ENCODE peak calls at places on chromosomes 3 and 15, in six cellular contexts. F is sigmoid colon, D is adrenal gland, P is NB4, B is GM12892, O is body of pancreas. C is an unnamed sample.

GRCh38 chr15:71129660-71130059 is 14.4 kb downstream of the THSD4 start:
- DNase-seq in F (no peak), D (no peak), P (no peak), B (no peak), O (no peak), C (no peak)

GRCh38 chr15:23532019-23532418 is 33.5 kb upstream of the MKRN3 start:
- DNase-seq in F (no peak), D (no peak), P (peak; percentile 9), B (no peak), O (peak; percentile 73), C (no peak)

GRCh38 chr15:60901647-60902046 is 327.5 kb downstream of the RORA start:
- DNase-seq in F (no peak), D (no peak), P (no peak), B (peak; percentile 8), O (no peak), C (no peak)

GRCh38 chr3:114093596-114093995 is 37.1 kb downstream of the QTRT2 start:
- DNase-seq in F (peak; percentile 63), D (peak; percentile 46), P (peak; percentile 15), B (no peak), O (peak; percentile 34), C (peak; percentile 62)

GRCh38 chr3:184341925-184342324 is 4.5 kb downstream of the FAM131A start:
- DNase-seq in F (no peak), D (no peak), P (no peak), B (no peak), O (peak; percentile 95), C (peak; percentile 66)

GRCh38 chr3:151974067-151974466 is 100.6 kb downstream of the SUCNR1 start:
- DNase-seq in F (no peak), D (no peak), P (peak; percentile 27), B (no peak), O (no peak), C (no peak)

GRCh38 chr3:188673509-188674239 is 498.1 kb upstream of the TPRG1 start:
- DNase-seq in F (no peak), D (no peak), P (no peak), B (no peak), O (no peak), C (no peak)

GRCh38 chr3:95899494-95899893 is 914.9 kb upstream of the EPHA6 start:
- DNase-seq in F (no peak), D (no peak), P (no peak), B (no peak), O (no peak), C (no peak)

GRCh38 chr15:70121656-70122297 is 24.1 kb upstream of the TLE3 start:
- DNase-seq in F (peak; percentile 94), D (peak; percentile 85), P (no peak), B (no peak), O (peak; percentile 41), C (peak; percentile 85)

GRCh38 chr3:10142707-10143560 is 1.4 kb downstream of the VHL start:
- DNase-seq in F (no peak), D (peak; percentile 14), P (peak; percentile 54), B (no peak), O (no peak), C (no peak)

GRCh38 chr3:144045766-144046165 is 74.1 kb downstream of the DIPK2A start:
- DNase-seq in F (no peak), D (no peak), P (no peak), B (no peak), O (no peak), C (no peak)

GRCh38 chr3:52302426-52303185 is 13.5 kb upstream of the DNAH1 start:
- DNase-seq in F (no peak), D (no peak), P (no peak), B (no peak), O (no peak), C (no peak)

GRCh38 chr3:52507359-52507758 is 12.2 kb downstream of the STAB1 start:
- DNase-seq in F (no peak), D (no peak), P (no peak), B (no peak), O (no peak), C (no peak)

GRCh38 chr3:55708242-55708641 is 221.1 kb upstream of the WNT5A start:
- DNase-seq in F (no peak), D (no peak), P (no peak), B (no peak), O (no peak), C (no peak)

GRCh38 chr3:140470962-140471361 is 206.9 kb upstream of the TRIM42 start:
- DNase-seq in F (no peak), D (no peak), P (no peak), B (no peak), O (no peak), C (no peak)

GRCh38 chr3:38348903-38349302 is 2.3 kb downstream of the XYLB start:
- DNase-seq in F (no peak), D (no peak), P (peak; percentile 54), B (no peak), O (no peak), C (no peak)

GRCh38 chr3:36843065-36844051 is 79.0 kb upstream of the DCLK3 start:
- DNase-seq in F (no peak), D (no peak), P (peak; percentile 39), B (no peak), O (no peak), C (peak; percentile 61)

GRCh38 chr3:156291269-156292123 is 171.1 kb downstream of the KCNAB1 start:
- DNase-seq in F (peak; percentile 63), D (peak; percentile 20), P (no peak), B (no peak), O (no peak), C (peak; percentile 57)

DNA sequence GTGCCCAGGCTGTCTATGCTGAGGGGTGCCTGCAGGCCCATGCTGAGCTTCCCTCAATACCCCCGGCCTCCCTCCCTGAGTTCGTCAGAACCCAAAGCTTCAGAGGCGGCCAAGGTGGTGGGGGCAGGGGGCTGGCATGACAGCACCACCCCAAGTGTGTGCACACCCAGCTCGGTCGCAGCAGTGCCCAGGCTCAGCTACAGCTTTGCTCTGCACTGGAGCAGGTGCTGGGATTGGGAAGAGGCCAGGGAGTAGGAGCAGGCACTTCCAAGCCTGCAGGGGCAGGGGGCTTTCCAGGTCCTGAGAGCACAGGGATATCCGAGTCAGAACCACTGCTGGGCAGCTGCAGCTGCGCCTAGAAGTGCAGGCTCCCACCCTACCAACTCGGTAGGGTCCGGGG is 283.9 kb downstream of the UBE2E2 start:
- DNase-seq in F (no peak), D (no peak), P (no peak), B (no peak), O (no peak), C (no peak)
- TF ChIP-seq POLR2A in F (no peak), D (no peak), P (no peak), B (no peak), O (no peak), C (no peak)

DNA sequence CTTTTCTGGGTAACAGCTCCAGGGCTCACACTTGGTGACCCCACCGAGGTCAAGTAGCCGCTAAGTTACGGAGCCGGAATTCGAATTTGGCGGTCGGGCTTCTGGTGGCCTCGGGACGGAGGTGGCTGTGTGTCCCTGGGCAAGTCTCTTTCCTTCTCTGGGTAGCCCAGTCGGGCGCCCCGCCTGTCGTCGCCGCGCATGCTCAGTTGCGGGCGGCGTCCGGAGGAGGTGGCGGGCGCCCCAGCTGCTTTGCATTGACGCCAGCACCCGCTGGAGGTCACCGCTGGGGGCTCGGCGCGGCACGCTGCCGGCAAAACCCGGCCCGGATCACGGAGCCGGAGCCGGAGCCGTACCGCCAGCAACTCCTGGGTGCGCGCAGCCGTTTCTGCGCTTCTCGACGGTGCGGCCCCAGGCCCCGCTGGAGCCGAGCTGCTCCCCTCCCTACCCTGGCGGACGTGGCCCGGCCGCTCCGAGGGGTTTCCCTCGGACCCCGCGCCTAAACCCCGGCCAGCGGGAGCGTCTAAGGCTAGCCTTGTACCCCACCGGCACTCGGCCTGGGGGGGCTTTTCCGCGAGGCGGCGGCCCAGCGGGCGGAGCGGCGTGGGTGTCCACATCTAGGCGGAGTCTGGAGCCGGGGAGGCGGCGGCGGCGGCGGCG is 474 bp upstream of the PDE8A start:
- DNase-seq in F (peak; percentile 97), D (peak; percentile 96), P (peak; percentile 99), B (peak; percentile 95), O (peak; percentile 96), C (peak; percentile 93)
- TF ChIP-seq POLR2A in F (no peak), D (peak; percentile 76), P (peak; percentile 14), B (no peak), O (peak; percentile 55), C (peak; percentile 51)

GRCh38 chr3:50156991-50157493 is 1.9 kb downstream of the SEMA3F start:
- DNase-seq in F (no peak), D (no peak), P (no peak), B (no peak), O (no peak), C (peak; percentile 77)
- TF ChIP-seq POLR2A in F (no peak), D (no peak), P (no peak), B (no peak), O (no peak), C (peak; percentile 73)

GRCh38 chr15:78064544-78064943 is 13.0 kb downstream of the TBC1D2B start:
- DNase-seq in F (no peak), D (no peak), P (no peak), B (no peak), O (no peak), C (no peak)

GRCh38 chr15:78060232-78060631 is 17.3 kb downstream of the TBC1D2B start:
- DNase-seq in F (no peak), D (no peak), P (no peak), B (no peak), O (no peak), C (no peak)

GRCh38 chr15:78063966-78064365 is 13.5 kb downstream of the TBC1D2B start:
- DNase-seq in F (no peak), D (no peak), P (no peak), B (no peak), O (no peak), C (no peak)

GRCh38 chr15:78059110-78059839 is 18.2 kb downstream of the TBC1D2B start:
- DNase-seq in F (no peak), D (no peak), P (peak; percentile 69), B (no peak), O (no peak), C (no peak)

GRCh38 chr15:78061963-78062427 is 15.5 kb downstream of the TBC1D2B start:
- DNase-seq in F (no peak), D (peak; percentile 63), P (peak; percentile 80), B (no peak), O (no peak), C (peak; percentile 62)
- TF ChIP-seq POLR2A in F (no peak), D (peak; percentile 43), P (no peak), B (no peak), O (no peak), C (no peak)

DNA sequence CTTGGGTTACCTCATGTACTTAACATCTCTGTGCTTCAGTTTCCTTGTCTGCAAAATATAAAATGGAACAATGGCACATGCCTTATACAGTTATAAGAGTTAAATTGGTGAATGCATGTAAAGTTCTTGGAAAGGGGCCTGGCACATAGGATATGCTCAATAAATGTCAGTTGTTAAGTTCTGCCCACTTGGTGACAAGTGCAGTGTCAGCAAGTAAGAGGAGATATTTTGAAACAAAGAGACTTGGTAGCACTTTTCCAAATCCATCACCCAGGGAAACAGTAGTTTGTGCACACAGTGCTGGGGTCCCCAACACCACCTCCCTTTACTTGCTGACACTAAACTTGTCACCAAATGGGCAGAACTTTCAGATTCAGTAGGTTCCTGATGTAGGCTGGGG is 19.1 kb downstream of the LRRC31 start:
- DNase-seq in F (no peak), D (no peak), P (no peak), B (no peak), O (no peak), C (no peak)
- TF ChIP-seq POLR2A in F (no peak), D (no peak), P (no peak), B (no peak), O (no peak), C (no peak)